ENCODE peak calls at places on chromosomes 5 and 9, in four cellular contexts. One of them, this sample, is unnamed.

GRCh38 chr9:98429613-98430012 is 174.2 kb upstream of the TBC1D2 start:
- DNase-seq in GM12865: no peak
- DNase-seq in HFFc6: peak; percentile 43
- DNase-seq in cardiac muscle cell: peak; percentile 87
- DNase-seq in this sample: no peak

GRCh38 chr5:59036274-59036961 is 453.5 kb downstream of the RAB3C start:
- DNase-seq in HFFc6: peak; percentile 83
- DNase-seq in GM12865: no peak
- DNase-seq in cardiac muscle cell: peak; percentile 96
- DNase-seq in this sample: peak; percentile 76

GRCh38 chr9:37583522-37584121 is 7.4 kb upstream of the FBXO10 start:
- DNase-seq in cardiac muscle cell: no peak
- DNase-seq in GM12865: no peak
- DNase-seq in HFFc6: no peak
- DNase-seq in this sample: no peak

GRCh38 chr5:57784106-57784505 is 301.5 kb upstream of the ACTBL2 start:
- DNase-seq in cardiac muscle cell: peak; percentile 49
- DNase-seq in HFFc6: no peak
- DNase-seq in GM12865: no peak
- DNase-seq in this sample: no peak

GRCh38 chr9:112486221-112487007 is at the start of gene KIAA1958:
- DNase-seq in GM12865: peak; percentile 95
- DNase-seq in HFFc6: peak; percentile 72
- DNase-seq in cardiac muscle cell: peak; percentile 73
- DNase-seq in this sample: peak; percentile 89

GRCh38 chr9:136544549-136545064 is 1.2 kb downstream of the NOTCH1 start:
- DNase-seq in GM12865: peak; percentile 53
- DNase-seq in HFFc6: no peak
- DNase-seq in cardiac muscle cell: peak; percentile 29
- DNase-seq in this sample: peak; percentile 92

GRCh38 chr5:95620870-95621838 is 1.3 kb downstream of the GPR150 start:
- DNase-seq in cardiac muscle cell: peak; percentile 46
- DNase-seq in GM12865: peak; percentile 59
- DNase-seq in HFFc6: no peak
- DNase-seq in this sample: no peak

GRCh38 chr5:14741721-14742426 is 77.4 kb downstream of the OTULIN start:
- DNase-seq in HFFc6: no peak
- DNase-seq in GM12865: no peak
- DNase-seq in cardiac muscle cell: no peak
- DNase-seq in this sample: no peak

GRCh38 chr9:70921126-70921525 is 200.3 kb downstream of the TRPM3 start:
- DNase-seq in cardiac muscle cell: peak; percentile 14
- DNase-seq in HFFc6: peak; percentile 72
- DNase-seq in GM12865: no peak
- DNase-seq in this sample: no peak

GRCh38 chr9:98607787-98608186 is 100.9 kb downstream of the GABBR2 start:
- DNase-seq in GM12865: no peak
- DNase-seq in cardiac muscle cell: peak; percentile 84
- DNase-seq in HFFc6: peak; percentile 65
- DNase-seq in this sample: no peak

GRCh38 chr5:36090033-36090432 is 23.4 kb upstream of the UGT3A2 start:
- DNase-seq in cardiac muscle cell: peak; percentile 24
- DNase-seq in HFFc6: peak; percentile 59
- DNase-seq in GM12865: peak; percentile 58
- DNase-seq in this sample: peak; percentile 64

GRCh38 chr9:95754533-95755420 is 120.7 kb upstream of the ERCC6L2 start:
- DNase-seq in HFFc6: no peak
- DNase-seq in GM12865: no peak
- DNase-seq in cardiac muscle cell: no peak
- DNase-seq in this sample: peak; percentile 34

GRCh38 chr5:177295929-177296328 is 7.6 kb downstream of the RAB24 start:
- DNase-seq in GM12865: no peak
- DNase-seq in cardiac muscle cell: no peak
- DNase-seq in HFFc6: no peak
- DNase-seq in this sample: no peak

GRCh38 chr9:109481747-109482325 is 16.3 kb downstream of the PTPN3 start:
- DNase-seq in HFFc6: no peak
- DNase-seq in GM12865: no peak
- DNase-seq in cardiac muscle cell: no peak
- DNase-seq in this sample: no peak

GRCh38 chr5:134138416-134139376 is 24.2 kb downstream of the TCF7 start:
- DNase-seq in HFFc6: peak; percentile 81
- DNase-seq in cardiac muscle cell: no peak
- DNase-seq in GM12865: peak; percentile 92
- DNase-seq in this sample: no peak

GRCh38 chr5:66904189-66904588 is 292.4 kb downstream of the CD180 start:
- DNase-seq in cardiac muscle cell: no peak
- DNase-seq in GM12865: no peak
- DNase-seq in HFFc6: no peak
- DNase-seq in this sample: no peak

GRCh38 chr5:147439253-147439652 is 70.6 kb downstream of the DPYSL3 start:
- DNase-seq in cardiac muscle cell: no peak
- DNase-seq in HFFc6: peak; percentile 29
- DNase-seq in GM12865: no peak
- DNase-seq in this sample: no peak

GRCh38 chr5:122141751-122142150 is 12.4 kb downstream of the ZNF474 start:
- DNase-seq in cardiac muscle cell: no peak
- DNase-seq in HFFc6: peak; percentile 62
- DNase-seq in GM12865: no peak
- DNase-seq in this sample: no peak

GRCh38 chr5:140286424-140286823 is 16.5 kb downstream of the PFDN1 start:
- DNase-seq in HFFc6: no peak
- DNase-seq in cardiac muscle cell: no peak
- DNase-seq in GM12865: no peak
- DNase-seq in this sample: no peak

GRCh38 chr9:124541824-124542223 is 34.6 kb upstream of the NR5A1 start:
- DNase-seq in HFFc6: no peak
- DNase-seq in cardiac muscle cell: no peak
- DNase-seq in GM12865: no peak
- DNase-seq in this sample: no peak

GRCh38 chr9:95138474-95138873 is 179.0 kb downstream of the FANCC start:
- DNase-seq in cardiac muscle cell: no peak
- DNase-seq in HFFc6: no peak
- DNase-seq in GM12865: no peak
- DNase-seq in this sample: no peak

GRCh38 chr5:82312373-82312856 is 34.3 kb upstream of the RPS23 start:
- DNase-seq in GM12865: peak; percentile 37
- DNase-seq in cardiac muscle cell: peak; percentile 91
- DNase-seq in HFFc6: peak; percentile 71
- DNase-seq in this sample: peak; percentile 63

GRCh38 chr5:163564321-163564924 is 59.0 kb downstream of the MAT2B start:
- DNase-seq in GM12865: peak; percentile 70
- DNase-seq in HFFc6: peak; percentile 56
- DNase-seq in cardiac muscle cell: peak; percentile 76
- DNase-seq in this sample: peak; percentile 76

GRCh38 chr9:135817951-135818717 is 89.2 kb downstream of the CAMSAP1 start:
- DNase-seq in cardiac muscle cell: no peak
- DNase-seq in GM12865: no peak
- DNase-seq in HFFc6: no peak
- DNase-seq in this sample: no peak

GRCh38 chr5:133247881-133248642 is 196.2 kb downstream of the HSPA4 start:
- DNase-seq in cardiac muscle cell: peak; percentile 71
- DNase-seq in GM12865: peak; percentile 12
- DNase-seq in HFFc6: peak; percentile 24
- DNase-seq in this sample: peak; percentile 90

GRCh38 chr9:12813960-12814876 is 39.4 kb downstream of the LURAP1L start:
- DNase-seq in GM12865: peak; percentile 53
- DNase-seq in HFFc6: peak; percentile 93
- DNase-seq in cardiac muscle cell: peak; percentile 96
- DNase-seq in this sample: peak; percentile 67

GRCh38 chr5:110769282-110769681 is 30.5 kb downstream of the SLC25A46 start:
- DNase-seq in HFFc6: peak; percentile 21
- DNase-seq in GM12865: no peak
- DNase-seq in cardiac muscle cell: peak; percentile 84
- DNase-seq in this sample: no peak

GRCh38 chr9:35517136-35517535 is 27.2 kb downstream of the RUSC2 start:
- DNase-seq in GM12865: no peak
- DNase-seq in HFFc6: no peak
- DNase-seq in cardiac muscle cell: peak; percentile 51
- DNase-seq in this sample: peak; percentile 57

GRCh38 chr5:56615750-56616149 is 199.6 kb upstream of the MAP3K1 start:
- DNase-seq in HFFc6: no peak
- DNase-seq in GM12865: no peak
- DNase-seq in cardiac muscle cell: no peak
- DNase-seq in this sample: no peak

GRCh38 chr5:72842816-72843215 is 26.4 kb downstream of the TNPO1 start:
- DNase-seq in cardiac muscle cell: no peak
- DNase-seq in HFFc6: peak; percentile 78
- DNase-seq in GM12865: no peak
- DNase-seq in this sample: no peak

This sample was measured in SJCRH30.